ENCODE peak calls at places on chromosome 18, in five cellular contexts. P, O, M, N and K are unnamed samples.

GRCh38 chr18:51235011-51235789 is 37.7 kb upstream of the MEX3C start:
- DNase-seq in O (peak), P (no peak), N (no peak), M (peak), K (no peak)

GRCh38 chr18:75714766-75715165 is 287.3 kb upstream of the SMIM21 start:
- DNase-seq in P (no peak), O (no peak), M (no peak), N (no peak), K (no peak)

GRCh38 chr18:9387891-9388290 is 53.3 kb downstream of the TWSG1 start:
- DNase-seq in O (no peak), P (no peak), M (no peak), N (no peak), K (no peak)

GRCh38 chr18:71442830-71443229 is 1101.3 kb downstream of the CBLN2 start:
- DNase-seq in P (peak), O (no peak), M (peak), N (no peak), K (peak)

GRCh38 chr18:28816155-28816554 is 639.2 kb upstream of the CDH2 start:
- DNase-seq in O (no peak), P (no peak), N (no peak), M (no peak), K (no peak)

GRCh38 chr18:6775702-6776101 is 46.2 kb downstream of the ARHGAP28 start:
- DNase-seq in O (no peak), N (no peak), M (no peak), P (no peak), K (no peak)

GRCh38 chr18:34787931-34788532 is 77.9 kb downstream of the DTNA start:
- DNase-seq in M (peak), O (no peak), N (no peak), P (peak), K (peak)

GRCh38 chr18:26185267-26185666 is 41.0 kb upstream of the TAF4B start:
- DNase-seq in M (no peak), N (no peak), O (no peak), P (no peak), K (no peak)

GRCh38 chr18:79964330-79965118 is at the start of gene HSBP1L1:
- DNase-seq in P (no peak), O (peak), M (peak), N (peak), K (peak)

GRCh38 chr18:45590060-45590537 is 25.2 kb upstream of the SLC14A2 start:
- DNase-seq in M (no peak), N (no peak), P (peak), O (no peak), K (no peak)

GRCh38 chr18:57807336-57808117 is 4.4 kb upstream of the ATP8B1 start:
- DNase-seq in O (no peak), P (peak), N (no peak), M (peak), K (no peak)

GRCh38 chr18:28404721-28405120 is 227.8 kb upstream of the CDH2 start:
- DNase-seq in M (no peak), O (no peak), N (no peak), P (no peak), K (no peak)

GRCh38 chr18:48100712-48101165 is 170.3 kb upstream of the SMAD2 start:
- DNase-seq in M (no peak), P (no peak), N (peak), O (no peak), K (no peak)

GRCh38 chr18:31738460-31739407 is 21.9 kb downstream of the SLC25A52 start:
- DNase-seq in O (no peak), M (no peak), N (no peak), P (no peak), K (no peak)

GRCh38 chr18:11885278-11885991 is 22.7 kb downstream of the MPPE1 start:
- DNase-seq in O (no peak), M (no peak), N (no peak), P (no peak), K (no peak)

GRCh38 chr18:44792456-44793080 is 111.9 kb downstream of the SETBP1 start:
- DNase-seq in P (no peak), M (peak), N (no peak), O (no peak), K (no peak)